ENCODE peak calls at places on chromosome 15, in six cellular contexts. One of them, this sample, is unnamed.

GRCh38 chr15:70783610-70784021 is 20.3 kb upstream of the UACA start:
- DNase-seq in fibroblast of lung: peak
- DNase-seq in adrenal gland: no peak
- DNase-seq in RWPE1: peak
- DNase-seq in neural crest cell: no peak
- DNase-seq in GM13976: no peak
- DNase-seq in this sample: no peak

GRCh38 chr15:94265009-94265408 is 33.6 kb downstream of the MCTP2 start:
- DNase-seq in GM13976: no peak
- DNase-seq in neural crest cell: no peak
- DNase-seq in adrenal gland: no peak
- DNase-seq in RWPE1: peak
- DNase-seq in fibroblast of lung: peak
- DNase-seq in this sample: no peak

GRCh38 chr15:62063851-62064635 is 2.7 kb upstream of the C2CD4A start:
- DNase-seq in neural crest cell: no peak
- DNase-seq in fibroblast of lung: no peak
- DNase-seq in adrenal gland: no peak
- DNase-seq in RWPE1: peak
- DNase-seq in GM13976: no peak
- DNase-seq in this sample: no peak

GRCh38 chr15:35229085-35229484 is 144.0 kb upstream of the NANOGP8 start:
- DNase-seq in fibroblast of lung: no peak
- DNase-seq in RWPE1: no peak
- DNase-seq in neural crest cell: no peak
- DNase-seq in adrenal gland: no peak
- DNase-seq in GM13976: no peak
- DNase-seq in this sample: no peak

GRCh38 chr15:88838667-88839066 is 35.4 kb downstream of the ACAN start:
- DNase-seq in GM13976: no peak
- DNase-seq in fibroblast of lung: no peak
- DNase-seq in RWPE1: no peak
- DNase-seq in neural crest cell: no peak
- DNase-seq in adrenal gland: no peak
- DNase-seq in this sample: no peak

GRCh38 chr15:49225572-49226281 is 55.7 kb downstream of the GALK2 start:
- DNase-seq in neural crest cell: peak
- DNase-seq in RWPE1: no peak
- DNase-seq in GM13976: no peak
- DNase-seq in fibroblast of lung: peak
- DNase-seq in adrenal gland: no peak
- DNase-seq in this sample: no peak

GRCh38 chr15:90031231-90031791 is 30.2 kb downstream of the ZNF710 start:
- DNase-seq in neural crest cell: no peak
- DNase-seq in GM13976: peak
- DNase-seq in adrenal gland: no peak
- DNase-seq in fibroblast of lung: peak
- DNase-seq in RWPE1: peak
- DNase-seq in this sample: peak

GRCh38 chr15:74869726-74870407 is 3.3 kb downstream of the SCAMP2 start:
- DNase-seq in neural crest cell: no peak
- DNase-seq in GM13976: peak
- DNase-seq in adrenal gland: peak
- DNase-seq in fibroblast of lung: peak
- DNase-seq in RWPE1: no peak
- DNase-seq in this sample: peak

GRCh38 chr15:49492834-49493233 is 69.8 kb downstream of the FGF7 start:
- DNase-seq in adrenal gland: no peak
- DNase-seq in neural crest cell: no peak
- DNase-seq in GM13976: no peak
- DNase-seq in RWPE1: peak
- DNase-seq in fibroblast of lung: peak
- DNase-seq in this sample: no peak

GRCh38 chr15:57364282-57365007 is 11.9 kb upstream of the CGNL1 start:
- DNase-seq in RWPE1: no peak
- DNase-seq in GM13976: no peak
- DNase-seq in neural crest cell: no peak
- DNase-seq in fibroblast of lung: peak
- DNase-seq in adrenal gland: no peak
- DNase-seq in this sample: no peak

GRCh38 chr15:74907277-74907870 is 723 bp upstream of the FAM219B start:
- DNase-seq in neural crest cell: no peak
- DNase-seq in GM13976: no peak
- DNase-seq in RWPE1: no peak
- DNase-seq in adrenal gland: no peak
- DNase-seq in fibroblast of lung: peak
- DNase-seq in this sample: no peak

GRCh38 chr15:44710236-44711088 is 661 bp downstream of the PATL2 start:
- DNase-seq in RWPE1: no peak
- DNase-seq in GM13976: no peak
- DNase-seq in fibroblast of lung: peak
- DNase-seq in adrenal gland: peak
- DNase-seq in neural crest cell: no peak
- DNase-seq in this sample: peak

GRCh38 chr15:72382146-72382545 is 6.3 kb upstream of the HEXA start:
- DNase-seq in RWPE1: no peak
- DNase-seq in adrenal gland: no peak
- DNase-seq in neural crest cell: no peak
- DNase-seq in GM13976: no peak
- DNase-seq in fibroblast of lung: no peak
- DNase-seq in this sample: peak

GRCh38 chr15:73375755-73376305 is 7.1 kb upstream of the HCN4 start:
- DNase-seq in neural crest cell: no peak
- DNase-seq in GM13976: no peak
- DNase-seq in RWPE1: no peak
- DNase-seq in adrenal gland: peak
- DNase-seq in fibroblast of lung: no peak
- DNase-seq in this sample: no peak

GRCh38 chr15:98684441-98684840 is 36.1 kb downstream of the IGF1R start:
- DNase-seq in RWPE1: peak
- DNase-seq in fibroblast of lung: peak
- DNase-seq in GM13976: no peak
- DNase-seq in neural crest cell: no peak
- DNase-seq in adrenal gland: no peak
- DNase-seq in this sample: no peak

GRCh38 chr15:38378162-38378560 is 75.8 kb upstream of the FAM98B start:
- DNase-seq in RWPE1: no peak
- DNase-seq in GM13976: no peak
- DNase-seq in adrenal gland: peak
- DNase-seq in neural crest cell: no peak
- DNase-seq in fibroblast of lung: peak
- DNase-seq in this sample: no peak

GRCh38 chr15:70509282-70510272 is 253.8 kb downstream of the UACA start:
- DNase-seq in GM13976: no peak
- DNase-seq in RWPE1: no peak
- DNase-seq in adrenal gland: no peak
- DNase-seq in neural crest cell: no peak
- DNase-seq in fibroblast of lung: no peak
- DNase-seq in this sample: no peak

GRCh38 chr15:59258317-59258716 is 51.7 kb downstream of the LDHAL6B start:
- DNase-seq in GM13976: no peak
- DNase-seq in fibroblast of lung: no peak
- DNase-seq in RWPE1: no peak
- DNase-seq in neural crest cell: no peak
- DNase-seq in adrenal gland: no peak
- DNase-seq in this sample: no peak

GRCh38 chr15:74648051-74648622 is 32.5 kb downstream of the CLK3 start:
- DNase-seq in fibroblast of lung: no peak
- DNase-seq in RWPE1: no peak
- DNase-seq in adrenal gland: no peak
- DNase-seq in neural crest cell: no peak
- DNase-seq in GM13976: no peak
- DNase-seq in this sample: no peak

GRCh38 chr15:63035977-63036376 is 6.6 kb upstream of the TPM1 start:
- DNase-seq in adrenal gland: no peak
- DNase-seq in RWPE1: no peak
- DNase-seq in neural crest cell: no peak
- DNase-seq in GM13976: no peak
- DNase-seq in fibroblast of lung: no peak
- DNase-seq in this sample: no peak

GRCh38 chr15:45199136-45199810 is 11.5 kb upstream of the SHF start:
- DNase-seq in GM13976: no peak
- DNase-seq in RWPE1: no peak
- DNase-seq in fibroblast of lung: peak
- DNase-seq in neural crest cell: peak
- DNase-seq in adrenal gland: peak
- DNase-seq in this sample: no peak

GRCh38 chr15:89199734-89200133 is 21.6 kb downstream of the RLBP1 start:
- DNase-seq in RWPE1: no peak
- DNase-seq in GM13976: no peak
- DNase-seq in neural crest cell: no peak
- DNase-seq in fibroblast of lung: no peak
- DNase-seq in adrenal gland: no peak
- DNase-seq in this sample: no peak

DNA sequence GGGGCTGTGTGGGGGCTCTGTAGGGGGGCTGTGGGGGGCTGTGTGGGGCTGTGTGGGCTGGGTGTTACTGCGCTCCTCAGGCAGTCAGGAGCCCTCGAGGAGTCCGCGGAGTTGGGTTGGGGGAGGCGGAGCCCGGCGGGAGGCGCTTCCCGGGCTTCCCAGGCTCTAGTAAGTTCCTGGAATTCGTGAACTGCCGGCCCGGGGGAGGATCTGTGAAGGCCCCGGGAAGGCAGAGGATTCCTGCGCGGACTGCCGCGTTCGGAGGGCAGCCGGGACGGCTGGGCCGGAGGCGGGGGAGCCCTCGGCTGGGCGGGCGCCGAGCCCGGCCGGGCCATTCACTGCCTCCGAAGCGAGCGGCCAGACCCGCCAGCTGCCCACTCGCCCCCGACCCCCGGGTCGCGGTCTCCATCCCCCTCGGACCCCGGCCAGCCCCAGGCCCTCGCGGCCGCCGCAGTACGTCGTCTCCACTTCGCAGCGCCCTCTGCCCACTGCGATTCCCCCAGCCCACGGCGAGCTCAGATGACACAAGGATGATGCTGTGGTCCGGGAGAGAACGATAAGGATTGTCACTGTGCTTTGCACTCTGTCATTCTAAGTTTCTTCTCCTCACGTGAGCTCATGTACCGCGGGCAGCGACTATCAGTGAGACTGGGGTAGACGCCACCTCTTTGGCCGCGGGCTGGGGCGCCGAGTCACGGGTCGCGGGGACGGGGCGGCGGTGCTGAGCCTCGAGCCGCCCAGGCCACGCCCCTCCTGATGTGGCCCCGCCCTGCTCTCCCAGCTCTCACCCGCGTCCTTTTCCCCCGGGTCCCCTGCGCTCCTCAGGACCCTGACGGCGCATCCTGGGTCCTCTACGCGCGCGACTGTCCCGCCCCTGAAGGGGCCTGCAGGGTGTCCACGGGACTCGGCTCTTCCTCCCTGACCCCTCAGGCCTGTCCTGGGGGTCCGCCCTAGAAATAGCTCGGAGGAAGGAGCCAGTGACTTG is 65.3 kb downstream of the KLF13 start:
- DNase-seq in neural crest cell: peak
- DNase-seq in adrenal gland: peak
- DNase-seq in fibroblast of lung: peak
- DNase-seq in RWPE1: peak
- DNase-seq in GM13976: peak
- DNase-seq in this sample: peak
- TF ChIP-seq CTCF in neural crest cell: no peak
- TF ChIP-seq CTCF in adrenal gland: no peak
- TF ChIP-seq CTCF in fibroblast of lung: no peak
- TF ChIP-seq CTCF in RWPE1: no peak
- TF ChIP-seq CTCF in GM13976: no peak
- TF ChIP-seq CTCF in this sample: peak

DNA sequence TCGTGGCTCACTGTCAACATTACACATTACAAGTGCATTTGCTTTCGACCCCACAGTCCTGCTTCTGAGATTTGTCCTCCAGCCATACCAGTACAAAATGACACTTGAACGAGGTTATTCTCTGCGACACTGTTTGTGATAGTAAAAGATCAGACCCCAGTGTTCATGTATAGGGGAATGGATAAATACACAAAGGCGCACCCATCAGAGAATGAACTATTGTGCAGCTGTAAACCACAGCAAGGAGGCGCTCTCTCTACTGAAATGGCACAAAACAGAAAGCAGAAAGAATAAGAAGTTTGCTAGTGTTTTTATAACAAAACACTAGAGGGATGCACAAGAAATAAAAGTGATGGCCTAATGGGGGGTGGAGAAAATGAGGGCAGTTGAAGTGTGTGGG is 4.9 kb upstream of the CHSY1 start:
- DNase-seq in adrenal gland: peak
- DNase-seq in RWPE1: no peak
- DNase-seq in neural crest cell: no peak
- DNase-seq in GM13976: no peak
- DNase-seq in fibroblast of lung: no peak
- DNase-seq in this sample: no peak
- TF ChIP-seq CTCF in adrenal gland: no peak
- TF ChIP-seq CTCF in RWPE1: no peak
- TF ChIP-seq CTCF in neural crest cell: peak
- TF ChIP-seq CTCF in GM13976: peak
- TF ChIP-seq CTCF in fibroblast of lung: peak
- TF ChIP-seq CTCF in this sample: peak

GRCh38 chr15:79171320-79172031 is 80.9 kb upstream of the RASGRF1 start:
- DNase-seq in fibroblast of lung: no peak
- DNase-seq in adrenal gland: no peak
- DNase-seq in GM13976: no peak
- DNase-seq in neural crest cell: no peak
- DNase-seq in RWPE1: no peak
- DNase-seq in this sample: no peak

GRCh38 chr15:79172801-79173460 is 82.4 kb upstream of the RASGRF1 start:
- DNase-seq in RWPE1: no peak
- DNase-seq in fibroblast of lung: no peak
- DNase-seq in adrenal gland: no peak
- DNase-seq in GM13976: no peak
- DNase-seq in neural crest cell: no peak
- DNase-seq in this sample: no peak

GRCh38 chr15:79169531-79170123 is 79.0 kb upstream of the RASGRF1 start:
- DNase-seq in GM13976: no peak
- DNase-seq in neural crest cell: no peak
- DNase-seq in fibroblast of lung: no peak
- DNase-seq in adrenal gland: no peak
- DNase-seq in RWPE1: no peak
- DNase-seq in this sample: no peak

GRCh38 chr15:79170256-79170664 is 79.7 kb upstream of the RASGRF1 start:
- DNase-seq in GM13976: no peak
- DNase-seq in neural crest cell: no peak
- DNase-seq in RWPE1: peak
- DNase-seq in adrenal gland: no peak
- DNase-seq in fibroblast of lung: no peak
- DNase-seq in this sample: no peak

GRCh38 chr15:79172032-79172481 is 81.5 kb upstream of the RASGRF1 start:
- DNase-seq in fibroblast of lung: no peak
- DNase-seq in GM13976: no peak
- DNase-seq in adrenal gland: no peak
- DNase-seq in RWPE1: no peak
- DNase-seq in neural crest cell: no peak
- DNase-seq in this sample: no peak
- TF ChIP-seq CTCF in fibroblast of lung: no peak
- TF ChIP-seq CTCF in GM13976: no peak
- TF ChIP-seq CTCF in adrenal gland: no peak
- TF ChIP-seq CTCF in RWPE1: no peak
- TF ChIP-seq CTCF in neural crest cell: peak
- TF ChIP-seq CTCF in this sample: no peak

GRCh38 chr15:29623240-29623639 is 199.0 kb downstream of the TJP1 start:
- DNase-seq in fibroblast of lung: no peak
- DNase-seq in adrenal gland: no peak
- DNase-seq in GM13976: no peak
- DNase-seq in RWPE1: no peak
- DNase-seq in neural crest cell: no peak
- DNase-seq in this sample: no peak
- TF ChIP-seq CTCF in fibroblast of lung: no peak
- TF ChIP-seq CTCF in adrenal gland: no peak
- TF ChIP-seq CTCF in GM13976: no peak
- TF ChIP-seq CTCF in RWPE1: no peak
- TF ChIP-seq CTCF in neural crest cell: no peak
- TF ChIP-seq CTCF in this sample: no peak

GRCh38 chr15:24761704-24762302 is 86.2 kb downstream of the NPAP1 start:
- DNase-seq in RWPE1: no peak
- DNase-seq in fibroblast of lung: peak
- DNase-seq in GM13976: no peak
- DNase-seq in neural crest cell: no peak
- DNase-seq in adrenal gland: no peak
- DNase-seq in this sample: no peak
- TF ChIP-seq CTCF in RWPE1: peak
- TF ChIP-seq CTCF in fibroblast of lung: no peak
- TF ChIP-seq CTCF in GM13976: no peak
- TF ChIP-seq CTCF in neural crest cell: peak
- TF ChIP-seq CTCF in adrenal gland: peak
- TF ChIP-seq CTCF in this sample: no peak

This sample was measured in GM10248.